ENCODE peak calls at places on chromosome 21, in ten cellular contexts. One of them, this sample, is unnamed.

GRCh38 chr21:29235714-29236197 is 63.0 kb upstream of the BACH1 start:
- DNase-seq in NCI-H345: no peak
- DNase-seq in K562: no peak
- DNase-seq in HEK293T: no peak
- DNase-seq in mucosa of gallbladder: no peak
- DNase-seq in activated CD8-positive, alpha-beta memory T cell treated with anti-CD3 and anti-CD28 coated beads, Interleukin-2, amount 50 U/mL, for 4 hours: no peak
- DNase-seq in CD8-positive, alpha-beta T cell: no peak
- DNase-seq in DMS153: no peak
- DNase-seq in NCI-H1105 treated with DMSO at 0.1 percent for 48 hours: no peak
- DNase-seq in choroid plexus epithelial cell: no peak
- DNase-seq in this sample: no peak

GRCh38 chr21:36207577-36208320 is 51.1 kb downstream of the DOP1B start:
- DNase-seq in NCI-H345: no peak
- DNase-seq in K562: no peak
- DNase-seq in HEK293T: no peak
- DNase-seq in mucosa of gallbladder: no peak
- DNase-seq in activated CD8-positive, alpha-beta memory T cell treated with anti-CD3 and anti-CD28 coated beads, Interleukin-2, amount 50 U/mL, for 4 hours: no peak
- DNase-seq in CD8-positive, alpha-beta T cell: no peak
- DNase-seq in DMS153: no peak
- DNase-seq in NCI-H1105 treated with DMSO at 0.1 percent for 48 hours: no peak
- DNase-seq in choroid plexus epithelial cell: peak; percentile 51
- DNase-seq in this sample: no peak

GRCh38 chr21:31343030-31343510 is 991 bp downstream of the TIAM1 start:
- DNase-seq in NCI-H345: no peak
- DNase-seq in K562: no peak
- DNase-seq in HEK293T: no peak
- DNase-seq in mucosa of gallbladder: no peak
- DNase-seq in activated CD8-positive, alpha-beta memory T cell treated with anti-CD3 and anti-CD28 coated beads, Interleukin-2, amount 50 U/mL, for 4 hours: no peak
- DNase-seq in CD8-positive, alpha-beta T cell: no peak
- DNase-seq in DMS153: no peak
- DNase-seq in NCI-H1105 treated with DMSO at 0.1 percent for 48 hours: no peak
- DNase-seq in choroid plexus epithelial cell: no peak
- DNase-seq in this sample: no peak

GRCh38 chr21:44421901-44422840 is 33.1 kb upstream of the LRRC3 start:
- DNase-seq in NCI-H345: no peak
- DNase-seq in K562: no peak
- DNase-seq in HEK293T: no peak
- DNase-seq in mucosa of gallbladder: no peak
- DNase-seq in activated CD8-positive, alpha-beta memory T cell treated with anti-CD3 and anti-CD28 coated beads, Interleukin-2, amount 50 U/mL, for 4 hours: peak; percentile 7
- DNase-seq in CD8-positive, alpha-beta T cell: no peak
- DNase-seq in DMS153: no peak
- DNase-seq in NCI-H1105 treated with DMSO at 0.1 percent for 48 hours: no peak
- DNase-seq in choroid plexus epithelial cell: no peak
- DNase-seq in this sample: no peak

GRCh38 chr21:38814126-38815059 is 8.7 kb downstream of the ETS2 start:
- DNase-seq in NCI-H345: no peak
- DNase-seq in K562: no peak
- DNase-seq in HEK293T: no peak
- DNase-seq in mucosa of gallbladder: no peak
- DNase-seq in activated CD8-positive, alpha-beta memory T cell treated with anti-CD3 and anti-CD28 coated beads, Interleukin-2, amount 50 U/mL, for 4 hours: no peak
- DNase-seq in CD8-positive, alpha-beta T cell: no peak
- DNase-seq in DMS153: no peak
- DNase-seq in NCI-H1105 treated with DMSO at 0.1 percent for 48 hours: no peak
- DNase-seq in choroid plexus epithelial cell: peak; percentile 40
- DNase-seq in this sample: no peak

GRCh38 chr21:39094847-39095525 is 88.3 kb downstream of the PSMG1 start:
- DNase-seq in NCI-H345: no peak
- DNase-seq in K562: peak; percentile 54
- DNase-seq in HEK293T: no peak
- DNase-seq in mucosa of gallbladder: peak; percentile 48
- DNase-seq in activated CD8-positive, alpha-beta memory T cell treated with anti-CD3 and anti-CD28 coated beads, Interleukin-2, amount 50 U/mL, for 4 hours: no peak
- DNase-seq in CD8-positive, alpha-beta T cell: no peak
- DNase-seq in DMS153: no peak
- DNase-seq in NCI-H1105 treated with DMSO at 0.1 percent for 48 hours: no peak
- DNase-seq in choroid plexus epithelial cell: peak; percentile 98
- DNase-seq in this sample: peak; percentile 52

GRCh38 chr21:45523411-45524101 is 18.7 kb downstream of the SLC19A1 start:
- DNase-seq in NCI-H345: no peak
- DNase-seq in K562: no peak
- DNase-seq in HEK293T: no peak
- DNase-seq in mucosa of gallbladder: no peak
- DNase-seq in activated CD8-positive, alpha-beta memory T cell treated with anti-CD3 and anti-CD28 coated beads, Interleukin-2, amount 50 U/mL, for 4 hours: peak; percentile 12
- DNase-seq in CD8-positive, alpha-beta T cell: no peak
- DNase-seq in DMS153: no peak
- DNase-seq in NCI-H1105 treated with DMSO at 0.1 percent for 48 hours: no peak
- DNase-seq in choroid plexus epithelial cell: no peak
- DNase-seq in this sample: no peak

GRCh38 chr21:15521644-15522001 is 208.2 kb upstream of the USP25 start:
- DNase-seq in NCI-H345: no peak
- DNase-seq in K562: no peak
- DNase-seq in HEK293T: no peak
- DNase-seq in mucosa of gallbladder: no peak
- DNase-seq in activated CD8-positive, alpha-beta memory T cell treated with anti-CD3 and anti-CD28 coated beads, Interleukin-2, amount 50 U/mL, for 4 hours: no peak
- DNase-seq in CD8-positive, alpha-beta T cell: no peak
- DNase-seq in DMS153: no peak
- DNase-seq in NCI-H1105 treated with DMSO at 0.1 percent for 48 hours: no peak
- DNase-seq in choroid plexus epithelial cell: no peak
- DNase-seq in this sample: no peak

GRCh38 chr21:37866027-37866426 is 50.2 kb downstream of the KCNJ6 start:
- DNase-seq in NCI-H345: no peak
- DNase-seq in K562: no peak
- DNase-seq in HEK293T: no peak
- DNase-seq in mucosa of gallbladder: no peak
- DNase-seq in activated CD8-positive, alpha-beta memory T cell treated with anti-CD3 and anti-CD28 coated beads, Interleukin-2, amount 50 U/mL, for 4 hours: no peak
- DNase-seq in CD8-positive, alpha-beta T cell: no peak
- DNase-seq in DMS153: no peak
- DNase-seq in NCI-H1105 treated with DMSO at 0.1 percent for 48 hours: no peak
- DNase-seq in choroid plexus epithelial cell: peak; percentile 46
- DNase-seq in this sample: no peak

GRCh38 chr21:18178509-18178908 is 66.1 kb upstream of the CHODL start:
- DNase-seq in NCI-H345: no peak
- DNase-seq in K562: no peak
- DNase-seq in HEK293T: no peak
- DNase-seq in mucosa of gallbladder: no peak
- DNase-seq in activated CD8-positive, alpha-beta memory T cell treated with anti-CD3 and anti-CD28 coated beads, Interleukin-2, amount 50 U/mL, for 4 hours: no peak
- DNase-seq in CD8-positive, alpha-beta T cell: no peak
- DNase-seq in DMS153: no peak
- DNase-seq in NCI-H1105 treated with DMSO at 0.1 percent for 48 hours: no peak
- DNase-seq in choroid plexus epithelial cell: no peak
- DNase-seq in this sample: no peak

GRCh38 chr21:43645414-43645891 is 13.8 kb downstream of the HSF2BP start:
- DNase-seq in NCI-H345: peak; percentile 32
- DNase-seq in K562: peak; percentile 69
- DNase-seq in HEK293T: peak; percentile 56
- DNase-seq in mucosa of gallbladder: peak; percentile 67
- DNase-seq in activated CD8-positive, alpha-beta memory T cell treated with anti-CD3 and anti-CD28 coated beads, Interleukin-2, amount 50 U/mL, for 4 hours: no peak
- DNase-seq in CD8-positive, alpha-beta T cell: no peak
- DNase-seq in DMS153: peak; percentile 50
- DNase-seq in NCI-H1105 treated with DMSO at 0.1 percent for 48 hours: no peak
- DNase-seq in choroid plexus epithelial cell: peak; percentile 92
- DNase-seq in this sample: peak; percentile 25

GRCh38 chr21:43658769-43659135 is 536 bp downstream of the HSF2BP start:
- DNase-seq in NCI-H345: no peak
- DNase-seq in K562: no peak
- DNase-seq in HEK293T: no peak
- DNase-seq in mucosa of gallbladder: no peak
- DNase-seq in activated CD8-positive, alpha-beta memory T cell treated with anti-CD3 and anti-CD28 coated beads, Interleukin-2, amount 50 U/mL, for 4 hours: peak; percentile 19
- DNase-seq in CD8-positive, alpha-beta T cell: no peak
- DNase-seq in DMS153: no peak
- DNase-seq in NCI-H1105 treated with DMSO at 0.1 percent for 48 hours: no peak
- DNase-seq in choroid plexus epithelial cell: no peak
- DNase-seq in this sample: no peak

GRCh38 chr21:33971492-33972013 is 55.9 kb upstream of the ATP5PO start:
- DNase-seq in NCI-H345: no peak
- DNase-seq in K562: no peak
- DNase-seq in HEK293T: no peak
- DNase-seq in mucosa of gallbladder: no peak
- DNase-seq in activated CD8-positive, alpha-beta memory T cell treated with anti-CD3 and anti-CD28 coated beads, Interleukin-2, amount 50 U/mL, for 4 hours: no peak
- DNase-seq in CD8-positive, alpha-beta T cell: no peak
- DNase-seq in DMS153: peak; percentile 70
- DNase-seq in NCI-H1105 treated with DMSO at 0.1 percent for 48 hours: no peak
- DNase-seq in choroid plexus epithelial cell: peak; percentile 61
- DNase-seq in this sample: no peak

GRCh38 chr21:36263797-36264196 is 56.2 kb upstream of the MORC3 start:
- DNase-seq in NCI-H345: no peak
- DNase-seq in K562: no peak
- DNase-seq in HEK293T: no peak
- DNase-seq in mucosa of gallbladder: no peak
- DNase-seq in activated CD8-positive, alpha-beta memory T cell treated with anti-CD3 and anti-CD28 coated beads, Interleukin-2, amount 50 U/mL, for 4 hours: no peak
- DNase-seq in CD8-positive, alpha-beta T cell: no peak
- DNase-seq in DMS153: no peak
- DNase-seq in NCI-H1105 treated with DMSO at 0.1 percent for 48 hours: no peak
- DNase-seq in choroid plexus epithelial cell: no peak
- DNase-seq in this sample: no peak

GRCh38 chr21:25383545-25383944 is 223.7 kb downstream of the MRPL39 start:
- DNase-seq in NCI-H345: no peak
- DNase-seq in K562: no peak
- DNase-seq in HEK293T: no peak
- DNase-seq in mucosa of gallbladder: no peak
- DNase-seq in activated CD8-positive, alpha-beta memory T cell treated with anti-CD3 and anti-CD28 coated beads, Interleukin-2, amount 50 U/mL, for 4 hours: no peak
- DNase-seq in CD8-positive, alpha-beta T cell: no peak
- DNase-seq in DMS153: no peak
- DNase-seq in NCI-H1105 treated with DMSO at 0.1 percent for 48 hours: no peak
- DNase-seq in choroid plexus epithelial cell: no peak
- DNase-seq in this sample: no peak

This sample was measured in DMS53.